ENCODE peak calls at places on chromosomes 5 and 9, in six cellular contexts. One of them, this sample, is unnamed.

GRCh38 chr5:105506692-105507277 is 1944.2 kb upstream of the NUDT12 start:
- DNase-seq in endothelial cell of umbilical vein: peak; percentile 24
- DNase-seq in endodermal cell: peak; percentile 79
- DNase-seq in adipocyte: peak; percentile 26
- DNase-seq in IMR-90: peak; percentile 16
- DNase-seq in neuronal stem cell: no peak
- DNase-seq in this sample: no peak

GRCh38 chr5:14399054-14399657 is 182.4 kb upstream of the OTULINL start:
- DNase-seq in endothelial cell of umbilical vein: peak; percentile 73
- DNase-seq in endodermal cell: no peak
- DNase-seq in adipocyte: peak; percentile 90
- DNase-seq in IMR-90: peak; percentile 74
- DNase-seq in neuronal stem cell: no peak
- DNase-seq in this sample: no peak

GRCh38 chr9:126058631-126059030 is 268.0 kb upstream of the MVB12B start:
- DNase-seq in endothelial cell of umbilical vein: no peak
- DNase-seq in endodermal cell: no peak
- DNase-seq in adipocyte: no peak
- DNase-seq in IMR-90: no peak
- DNase-seq in neuronal stem cell: no peak
- DNase-seq in this sample: peak; percentile 32

GRCh38 chr5:71782393-71782770 is 63.3 kb downstream of the CARTPT start:
- DNase-seq in endothelial cell of umbilical vein: no peak
- DNase-seq in endodermal cell: no peak
- DNase-seq in adipocyte: no peak
- DNase-seq in IMR-90: no peak
- DNase-seq in neuronal stem cell: no peak
- DNase-seq in this sample: no peak

GRCh38 chr5:1524799-1525623 is 1.3 kb upstream of the LPCAT1 start:
- DNase-seq in endothelial cell of umbilical vein: no peak
- DNase-seq in endodermal cell: no peak
- DNase-seq in adipocyte: no peak
- DNase-seq in IMR-90: no peak
- DNase-seq in neuronal stem cell: no peak
- DNase-seq in this sample: peak; percentile 73

GRCh38 chr5:2157372-2157771 is 274.6 kb upstream of the IRX4 start:
- DNase-seq in endothelial cell of umbilical vein: no peak
- DNase-seq in endodermal cell: no peak
- DNase-seq in adipocyte: no peak
- DNase-seq in IMR-90: no peak
- DNase-seq in neuronal stem cell: no peak
- DNase-seq in this sample: peak; percentile 56

GRCh38 chr9:16348531-16348930 is 521.9 kb downstream of the BNC2 start:
- DNase-seq in endothelial cell of umbilical vein: no peak
- DNase-seq in endodermal cell: no peak
- DNase-seq in adipocyte: no peak
- DNase-seq in IMR-90: no peak
- DNase-seq in neuronal stem cell: no peak
- DNase-seq in this sample: no peak

GRCh38 chr9:83978992-83979811 is 813 bp downstream of the HNRNPK start:
- DNase-seq in endothelial cell of umbilical vein: peak; percentile 78
- DNase-seq in endodermal cell: peak; percentile 93
- DNase-seq in adipocyte: peak; percentile 88
- DNase-seq in IMR-90: peak; percentile 81
- DNase-seq in neuronal stem cell: peak; percentile 71
- DNase-seq in this sample: peak; percentile 97

GRCh38 chr9:14313951-14314423 is at the start of gene NFIB:
- DNase-seq in endothelial cell of umbilical vein: peak; percentile 33
- DNase-seq in endodermal cell: no peak
- DNase-seq in adipocyte: peak; percentile 76
- DNase-seq in IMR-90: peak; percentile 24
- DNase-seq in neuronal stem cell: no peak
- DNase-seq in this sample: peak; percentile 83

GRCh38 chr9:70205366-70206020 is 53.3 kb upstream of the SMC5 start:
- DNase-seq in endothelial cell of umbilical vein: no peak
- DNase-seq in endodermal cell: no peak
- DNase-seq in adipocyte: no peak
- DNase-seq in IMR-90: no peak
- DNase-seq in neuronal stem cell: no peak
- DNase-seq in this sample: no peak

GRCh38 chr9:83006378-83006777 is 56.6 kb downstream of the RASEF start:
- DNase-seq in endothelial cell of umbilical vein: no peak
- DNase-seq in endodermal cell: no peak
- DNase-seq in adipocyte: no peak
- DNase-seq in IMR-90: no peak
- DNase-seq in neuronal stem cell: no peak
- DNase-seq in this sample: no peak

GRCh38 chr9:77156646-77157371 is 20.5 kb upstream of the VPS13A start:
- DNase-seq in endothelial cell of umbilical vein: peak; percentile 30
- DNase-seq in endodermal cell: no peak
- DNase-seq in adipocyte: peak; percentile 15
- DNase-seq in IMR-90: no peak
- DNase-seq in neuronal stem cell: no peak
- DNase-seq in this sample: no peak

GRCh38 chr9:13244190-13244589 is 35.3 kb downstream of the MPDZ start:
- DNase-seq in endothelial cell of umbilical vein: no peak
- DNase-seq in endodermal cell: no peak
- DNase-seq in adipocyte: no peak
- DNase-seq in IMR-90: no peak
- DNase-seq in neuronal stem cell: no peak
- DNase-seq in this sample: no peak

GRCh38 chr9:85290019-85290418 is 451.7 kb downstream of the AGTPBP1 start:
- DNase-seq in endothelial cell of umbilical vein: no peak
- DNase-seq in endodermal cell: no peak
- DNase-seq in adipocyte: no peak
- DNase-seq in IMR-90: no peak
- DNase-seq in neuronal stem cell: no peak
- DNase-seq in this sample: no peak

DNA sequence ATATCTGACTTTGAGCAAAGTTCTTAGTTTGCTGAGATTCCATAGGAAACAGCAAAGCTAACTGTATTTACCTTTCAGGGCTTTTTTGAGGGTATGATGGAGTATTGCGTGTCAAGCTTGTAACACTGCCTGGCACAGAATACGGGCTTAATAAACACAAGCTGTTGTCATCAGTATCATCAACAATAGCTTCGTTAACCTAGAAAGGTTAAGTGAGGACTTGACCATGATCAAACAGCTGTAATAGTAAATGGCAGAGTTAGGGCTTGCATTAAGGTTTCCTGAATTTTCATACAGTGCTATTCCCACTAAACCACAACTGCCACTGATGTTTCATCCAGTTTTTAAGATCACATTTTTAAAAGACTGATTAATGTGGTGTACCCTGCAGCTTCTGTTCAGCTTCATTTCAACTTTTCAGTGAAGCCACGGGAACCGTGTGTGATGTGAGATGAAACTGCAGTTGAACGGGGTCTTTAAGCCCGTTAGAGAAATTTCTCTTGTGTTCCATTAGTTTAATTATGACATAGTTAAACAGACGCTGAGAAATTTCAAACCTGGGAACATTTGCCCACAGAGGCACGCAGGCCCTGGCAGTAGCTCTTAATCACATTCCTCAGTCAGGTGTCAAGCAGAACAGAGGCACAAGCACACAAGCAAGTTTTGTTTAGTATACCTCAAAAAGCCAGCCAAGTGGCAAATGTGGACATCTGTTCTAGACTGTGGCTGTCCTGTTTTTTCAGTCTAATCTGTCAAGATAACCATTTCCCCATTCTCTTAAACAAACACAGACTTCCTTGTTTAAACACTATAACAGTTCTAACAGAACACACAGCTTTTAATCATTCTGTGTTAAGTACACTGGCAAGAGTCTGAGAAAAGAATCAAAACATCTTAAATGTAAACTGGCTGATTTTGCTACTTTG is 147.1 kb downstream of the ZNF608 start:
- DNase-seq in endothelial cell of umbilical vein: peak; percentile 98
- DNase-seq in endodermal cell: no peak
- DNase-seq in adipocyte: peak; percentile 34
- DNase-seq in IMR-90: peak; percentile 61
- DNase-seq in neuronal stem cell: no peak
- DNase-seq in this sample: no peak
- H3K9ac ChIP-seq in endothelial cell of umbilical vein: peak overlapping the region; percentile 80
- H3K9ac ChIP-seq in endodermal cell: peak overlapping the region; percentile 16
- H3K9ac ChIP-seq in adipocyte: no peak overlapping the region
- H3K9ac ChIP-seq in IMR-90: no peak overlapping the region
- H3K9ac ChIP-seq in neuronal stem cell: no peak overlapping the region
- H3K9ac ChIP-seq in this sample: no peak overlapping the region

DNA sequence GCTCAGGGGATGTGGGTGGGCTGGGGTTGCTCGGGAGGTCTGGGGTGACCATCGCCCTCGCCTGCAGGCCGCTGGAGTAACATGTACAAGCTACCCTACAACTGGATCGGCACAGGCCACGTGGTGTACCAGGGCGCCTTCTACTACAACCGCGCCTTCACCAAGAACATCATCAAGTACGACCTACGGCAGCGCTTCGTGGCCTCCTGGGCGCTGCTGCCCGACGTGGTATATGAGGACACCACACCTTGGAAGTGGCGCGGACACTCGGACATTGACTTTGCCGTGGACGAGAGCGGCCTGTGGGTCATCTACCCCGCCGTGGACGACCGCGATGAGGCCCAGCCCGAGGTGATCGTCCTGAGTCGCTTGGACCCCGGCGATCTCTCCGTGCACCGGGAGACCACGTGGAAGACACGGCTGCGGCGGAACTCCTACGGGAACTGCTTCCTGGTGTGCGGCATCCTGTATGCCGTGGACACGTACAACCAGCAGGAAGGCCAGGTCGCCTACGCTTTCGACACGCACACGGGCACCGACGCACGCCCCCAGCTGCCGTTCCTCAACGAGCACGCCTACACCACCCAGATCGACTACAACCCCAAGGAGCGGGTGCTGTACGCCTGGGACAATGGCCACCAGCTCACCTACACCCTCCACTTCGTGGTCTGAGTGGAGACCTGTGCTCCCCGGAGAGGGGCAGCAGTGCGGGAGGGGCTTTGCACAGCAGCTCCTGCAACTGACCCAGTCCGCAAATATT is 33.0 kb downstream of the OLFML2A start:
- DNase-seq in endothelial cell of umbilical vein: no peak
- DNase-seq in endodermal cell: peak; percentile 44
- DNase-seq in adipocyte: no peak
- DNase-seq in IMR-90: no peak
- DNase-seq in neuronal stem cell: no peak
- DNase-seq in this sample: no peak
- H3K4me1 ChIP-seq in endothelial cell of umbilical vein: no peaks in the 10 kb centered on the region
- H3K4me1 ChIP-seq in endodermal cell: peaks cover 7% of the 10 kb centered on the region
- H3K4me1 ChIP-seq in adipocyte: peaks cover 32% of the 10 kb centered on the region
- H3K4me1 ChIP-seq in IMR-90: peaks cover 23% of the 10 kb centered on the region
- H3K4me1 ChIP-seq in neuronal stem cell: peaks cover 28% of the 10 kb centered on the region
- H3K4me1 ChIP-seq in this sample: no peaks in the 10 kb centered on the region

DNA sequence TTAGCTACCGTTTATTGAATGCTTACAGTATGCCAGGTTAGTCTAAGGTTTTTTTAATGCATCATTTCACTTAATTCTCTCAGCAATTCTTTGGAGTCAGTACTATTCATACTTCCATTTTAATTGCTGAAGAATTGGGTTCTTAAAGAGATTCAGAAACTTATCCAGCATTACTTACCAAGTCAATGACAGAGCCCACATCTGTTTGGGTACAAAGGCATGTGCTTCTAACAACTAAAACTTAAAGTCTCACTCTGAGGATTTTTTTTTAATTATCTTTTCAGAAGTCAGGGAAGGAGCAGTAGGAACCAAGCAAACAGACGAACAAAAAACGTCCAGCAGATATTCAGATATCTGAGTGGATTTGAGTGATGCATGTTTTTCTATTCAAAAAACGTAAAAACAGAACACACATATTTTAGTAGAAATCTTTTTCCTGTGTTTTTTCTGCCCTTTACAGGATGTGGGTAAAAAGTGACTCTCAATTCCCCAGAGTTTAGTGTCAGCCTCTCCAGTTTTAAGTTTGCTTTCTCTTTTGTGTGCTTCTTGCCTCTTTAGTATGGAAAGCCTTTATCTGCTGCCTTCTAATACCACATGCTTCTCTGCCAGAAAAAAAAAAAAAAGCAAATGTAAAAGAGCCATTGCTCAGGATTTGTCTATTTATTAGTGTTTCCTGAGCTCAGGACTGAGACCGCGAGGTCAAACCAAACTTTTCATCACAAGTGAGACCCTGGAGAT is 118.0 kb downstream of the PRKACG start:
- DNase-seq in endothelial cell of umbilical vein: no peak
- DNase-seq in endodermal cell: no peak
- DNase-seq in adipocyte: no peak
- DNase-seq in IMR-90: no peak
- DNase-seq in neuronal stem cell: no peak
- DNase-seq in this sample: no peak
- H3K4me3 ChIP-seq in endothelial cell of umbilical vein: no peak overlapping the region
- H3K4me3 ChIP-seq in endodermal cell: peak overlapping the region; percentile 5
- H3K4me3 ChIP-seq in adipocyte: peak overlapping the region; percentile 70
- H3K4me3 ChIP-seq in IMR-90: no peak overlapping the region
- H3K4me3 ChIP-seq in neuronal stem cell: no peak overlapping the region
- H3K4me3 ChIP-seq in this sample: no peak overlapping the region

GRCh38 chr9:90801175-90801506 is 478 bp upstream of the SYK start:
- DNase-seq in endothelial cell of umbilical vein: no peak
- DNase-seq in endodermal cell: no peak
- DNase-seq in adipocyte: no peak
- DNase-seq in IMR-90: no peak
- DNase-seq in neuronal stem cell: no peak
- DNase-seq in this sample: no peak

GRCh38 chr9:90801507-90802289 is at the start of gene SYK:
- DNase-seq in endothelial cell of umbilical vein: no peak
- DNase-seq in endodermal cell: peak; percentile 84
- DNase-seq in adipocyte: no peak
- DNase-seq in IMR-90: no peak
- DNase-seq in neuronal stem cell: no peak
- DNase-seq in this sample: peak; percentile 89

GRCh38 chr9:90802534-90802933 is 915 bp downstream of the SYK start:
- DNase-seq in endothelial cell of umbilical vein: no peak
- DNase-seq in endodermal cell: no peak
- DNase-seq in adipocyte: no peak
- DNase-seq in IMR-90: no peak
- DNase-seq in neuronal stem cell: no peak
- DNase-seq in this sample: no peak

GRCh38 chr9:90805006-90805993 is 3.7 kb downstream of the SYK start:
- DNase-seq in endothelial cell of umbilical vein: no peak
- DNase-seq in endodermal cell: no peak
- DNase-seq in adipocyte: no peak
- DNase-seq in IMR-90: no peak
- DNase-seq in neuronal stem cell: no peak
- DNase-seq in this sample: no peak

DNA sequence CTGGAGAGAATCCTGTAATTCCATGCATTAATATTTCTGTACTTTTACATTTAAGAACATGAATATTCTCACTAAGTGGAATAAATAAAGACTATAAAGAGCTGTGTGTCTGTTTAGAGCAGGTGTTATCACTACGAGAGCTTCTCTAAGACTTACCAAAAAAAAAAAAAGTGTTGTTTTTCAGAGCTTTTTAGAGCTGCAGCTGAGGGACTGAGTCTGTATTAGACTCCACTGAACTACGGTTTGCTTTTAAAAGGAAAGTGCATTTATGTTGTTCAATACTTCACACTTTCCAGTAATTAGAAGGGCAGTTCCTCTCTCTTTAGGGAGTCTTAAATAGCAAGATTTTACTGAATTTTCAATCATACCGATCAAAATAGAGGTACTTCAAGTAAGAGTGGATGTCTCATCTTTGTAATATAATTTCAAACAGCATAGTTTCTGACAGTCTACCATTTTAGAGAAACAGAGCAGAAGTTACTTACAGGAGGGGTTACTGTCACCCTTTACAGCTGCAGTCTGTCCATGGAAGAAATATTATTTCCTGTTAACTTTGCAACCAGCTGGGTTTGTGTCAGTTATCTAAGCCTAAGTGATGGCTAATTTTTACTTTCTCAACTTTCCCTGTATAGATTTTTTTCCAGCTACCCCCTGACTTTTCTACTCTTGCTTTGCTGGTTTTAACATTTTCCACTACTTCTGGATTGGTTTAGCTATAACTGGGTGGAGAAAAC is 2.4 kb downstream of the SYK start:
- DNase-seq in endothelial cell of umbilical vein: no peak
- DNase-seq in endodermal cell: no peak
- DNase-seq in adipocyte: no peak
- DNase-seq in IMR-90: no peak
- DNase-seq in neuronal stem cell: no peak
- DNase-seq in this sample: no peak
- H3K9ac ChIP-seq in endothelial cell of umbilical vein: no peak overlapping the region
- H3K9ac ChIP-seq in endodermal cell: no peak overlapping the region
- H3K9ac ChIP-seq in adipocyte: no peak overlapping the region
- H3K9ac ChIP-seq in IMR-90: no peak overlapping the region
- H3K9ac ChIP-seq in neuronal stem cell: no peak overlapping the region
- H3K9ac ChIP-seq in this sample: no peak overlapping the region

This sample was measured in kidney.